ENCODE peak calls at places on chromosomes 7 and 10, in six cellular contexts. One of them, this sample, is unnamed. For H3K4me1, the result is how much of the 10 kb centered on the place peaks cover.

GRCh38 chr10:46299531-46300366 is 13.0 kb downstream of the ANTXRL start:
- DNase-seq in HCT116: no peak
- DNase-seq in neuronal stem cell: no peak
- DNase-seq in IMR-90: no peak
- DNase-seq in fibroblast of lung: no peak
- DNase-seq in H9: peak
- DNase-seq in this sample: peak

GRCh38 chr10:83680470-83680891 is 458.8 kb upstream of the GHITM start:
- DNase-seq in HCT116: no peak
- DNase-seq in neuronal stem cell: no peak
- DNase-seq in IMR-90: no peak
- DNase-seq in fibroblast of lung: no peak
- DNase-seq in H9: no peak
- DNase-seq in this sample: peak

GRCh38 chr7:137667633-137668387 is 179.0 kb downstream of the DGKI start:
- DNase-seq in HCT116: no peak
- DNase-seq in neuronal stem cell: no peak
- DNase-seq in IMR-90: peak
- DNase-seq in fibroblast of lung: peak
- DNase-seq in H9: no peak
- DNase-seq in this sample: no peak

GRCh38 chr7:113122657-113123252 is 4.4 kb upstream of the SMIM30 start:
- DNase-seq in HCT116: no peak
- DNase-seq in neuronal stem cell: no peak
- DNase-seq in IMR-90: no peak
- DNase-seq in fibroblast of lung: no peak
- DNase-seq in H9: no peak
- DNase-seq in this sample: no peak

GRCh38 chr10:108069096-108069495 is 904.6 kb upstream of the SORCS1 start:
- DNase-seq in HCT116: no peak
- DNase-seq in neuronal stem cell: no peak
- DNase-seq in IMR-90: no peak
- DNase-seq in fibroblast of lung: no peak
- DNase-seq in H9: no peak
- DNase-seq in this sample: no peak

GRCh38 chr10:96129387-96130325 is at the start of gene ZNF518A:
- DNase-seq in HCT116: peak
- DNase-seq in neuronal stem cell: peak
- DNase-seq in IMR-90: peak
- DNase-seq in fibroblast of lung: peak
- DNase-seq in H9: peak
- DNase-seq in this sample: peak

GRCh38 chr7:1136841-1137516 is 23.0 kb downstream of the ZFAND2A start:
- DNase-seq in HCT116: no peak
- DNase-seq in neuronal stem cell: no peak
- DNase-seq in IMR-90: no peak
- DNase-seq in fibroblast of lung: no peak
- DNase-seq in H9: peak
- DNase-seq in this sample: peak

GRCh38 chr10:112811741-112812551 is 138.1 kb upstream of the TCF7L2 start:
- DNase-seq in HCT116: peak
- DNase-seq in neuronal stem cell: no peak
- DNase-seq in IMR-90: peak
- DNase-seq in fibroblast of lung: peak
- DNase-seq in H9: peak
- DNase-seq in this sample: no peak

GRCh38 chr7:32019008-32019578 is 51.1 kb downstream of the PDE1C start:
- DNase-seq in HCT116: no peak
- DNase-seq in neuronal stem cell: no peak
- DNase-seq in IMR-90: peak
- DNase-seq in fibroblast of lung: peak
- DNase-seq in H9: no peak
- DNase-seq in this sample: no peak

GRCh38 chr10:69883256-69883655 is 81.5 kb downstream of the COL13A1 start:
- DNase-seq in HCT116: no peak
- DNase-seq in neuronal stem cell: no peak
- DNase-seq in IMR-90: no peak
- DNase-seq in fibroblast of lung: no peak
- DNase-seq in H9: no peak
- DNase-seq in this sample: peak

GRCh38 chr7:158728911-158729645 is 24.5 kb upstream of the NCAPG2 start:
- DNase-seq in HCT116: no peak
- DNase-seq in neuronal stem cell: no peak
- DNase-seq in IMR-90: no peak
- DNase-seq in fibroblast of lung: no peak
- DNase-seq in H9: no peak
- DNase-seq in this sample: no peak

GRCh38 chr10:100879741-100880360 is 32.9 kb upstream of the SLF2 start:
- DNase-seq in HCT116: no peak
- DNase-seq in neuronal stem cell: no peak
- DNase-seq in IMR-90: no peak
- DNase-seq in fibroblast of lung: no peak
- DNase-seq in H9: no peak
- DNase-seq in this sample: no peak

GRCh38 chr10:110392860-110393732 is 88.4 kb upstream of the SMNDC1 start:
- DNase-seq in HCT116: no peak
- DNase-seq in neuronal stem cell: no peak
- DNase-seq in IMR-90: peak
- DNase-seq in fibroblast of lung: peak
- DNase-seq in H9: no peak
- DNase-seq in this sample: no peak

GRCh38 chr7:55065511-55066229 is 46.9 kb downstream of the EGFR start:
- DNase-seq in HCT116: peak
- DNase-seq in neuronal stem cell: no peak
- DNase-seq in IMR-90: peak
- DNase-seq in fibroblast of lung: peak
- DNase-seq in H9: peak
- DNase-seq in this sample: no peak

GRCh38 chr7:127782550-127783266 is 130.7 kb downstream of the SND1 start:
- DNase-seq in HCT116: no peak
- DNase-seq in neuronal stem cell: no peak
- DNase-seq in IMR-90: peak
- DNase-seq in fibroblast of lung: peak
- DNase-seq in H9: no peak
- DNase-seq in this sample: peak

GRCh38 chr7:26202019-26202985 is 757 bp downstream of the CBX3 start:
- DNase-seq in HCT116: no peak
- DNase-seq in neuronal stem cell: no peak
- DNase-seq in IMR-90: no peak
- DNase-seq in fibroblast of lung: peak
- DNase-seq in H9: no peak
- DNase-seq in this sample: peak

GRCh38 chr10:24935504-24936292 is 16.7 kb downstream of the PRTFDC1 start:
- DNase-seq in HCT116: no peak
- DNase-seq in neuronal stem cell: no peak
- DNase-seq in IMR-90: no peak
- DNase-seq in fibroblast of lung: no peak
- DNase-seq in H9: no peak
- DNase-seq in this sample: no peak

GRCh38 chr7:138105216-138105615 is 29.0 kb downstream of the AKR1D1 start:
- DNase-seq in HCT116: no peak
- DNase-seq in neuronal stem cell: no peak
- DNase-seq in IMR-90: no peak
- DNase-seq in fibroblast of lung: no peak
- DNase-seq in H9: peak
- DNase-seq in this sample: no peak

GRCh38 chr10:84743483-84743882 is 415.1 kb downstream of the CCSER2 start:
- DNase-seq in HCT116: peak
- DNase-seq in neuronal stem cell: no peak
- DNase-seq in IMR-90: no peak
- DNase-seq in fibroblast of lung: no peak
- DNase-seq in H9: no peak
- DNase-seq in this sample: peak

GRCh38 chr7:118104812-118105441 is 79.0 kb upstream of the LSM8 start:
- DNase-seq in HCT116: peak
- DNase-seq in neuronal stem cell: no peak
- DNase-seq in IMR-90: peak
- DNase-seq in fibroblast of lung: peak
- DNase-seq in H9: no peak
- DNase-seq in this sample: peak

GRCh38 chr7:23098460-23098859 is 7.1 kb upstream of the KLHL7 start:
- DNase-seq in HCT116: no peak
- DNase-seq in neuronal stem cell: no peak
- DNase-seq in IMR-90: no peak
- DNase-seq in fibroblast of lung: no peak
- DNase-seq in H9: no peak
- DNase-seq in this sample: no peak

GRCh38 chr10:1376384-1376945 is 320.3 kb downstream of the WDR37 start:
- DNase-seq in HCT116: no peak
- DNase-seq in neuronal stem cell: no peak
- DNase-seq in IMR-90: no peak
- DNase-seq in fibroblast of lung: no peak
- DNase-seq in H9: no peak
- DNase-seq in this sample: no peak

GRCh38 chr7:151687523-151688235 is 168.0 kb upstream of the RHEB start:
- DNase-seq in HCT116: peak
- DNase-seq in neuronal stem cell: peak
- DNase-seq in IMR-90: peak
- DNase-seq in fibroblast of lung: peak
- DNase-seq in H9: peak
- DNase-seq in this sample: no peak

GRCh38 chr7:74026406-74027123 is 1.4 kb upstream of the ELN start:
- DNase-seq in HCT116: peak
- DNase-seq in neuronal stem cell: peak
- DNase-seq in IMR-90: peak
- DNase-seq in fibroblast of lung: peak
- DNase-seq in H9: peak
- DNase-seq in this sample: peak

GRCh38 chr7:94923412-94923811 is 16.0 kb downstream of the PPP1R9A start:
- DNase-seq in HCT116: no peak
- DNase-seq in neuronal stem cell: no peak
- DNase-seq in IMR-90: no peak
- DNase-seq in fibroblast of lung: no peak
- DNase-seq in H9: no peak
- DNase-seq in this sample: peak

GRCh38 chr7:121204537-121204936 is 124.3 kb upstream of the WNT16 start:
- DNase-seq in HCT116: no peak
- DNase-seq in neuronal stem cell: no peak
- DNase-seq in IMR-90: peak
- DNase-seq in fibroblast of lung: no peak
- DNase-seq in H9: no peak
- DNase-seq in this sample: no peak

GRCh38 chr7:107628461-107629064 is 32.1 kb upstream of the SLC26A4 start:
- DNase-seq in HCT116: no peak
- DNase-seq in neuronal stem cell: no peak
- DNase-seq in IMR-90: no peak
- DNase-seq in fibroblast of lung: no peak
- DNase-seq in H9: no peak
- DNase-seq in this sample: no peak

GRCh38 chr10:113161061-113161460 is 211.0 kb downstream of the TCF7L2 start:
- DNase-seq in HCT116: no peak
- DNase-seq in neuronal stem cell: no peak
- DNase-seq in IMR-90: no peak
- DNase-seq in fibroblast of lung: peak
- DNase-seq in H9: no peak
- DNase-seq in this sample: no peak

GRCh38 chr7:29937132-29937531 is 52.5 kb downstream of the SCRN1 start:
- DNase-seq in HCT116: no peak
- DNase-seq in neuronal stem cell: no peak
- DNase-seq in IMR-90: no peak
- DNase-seq in fibroblast of lung: no peak
- DNase-seq in H9: no peak
- DNase-seq in this sample: no peak

GRCh38 chr10:102342958-102343357 is 52.5 kb upstream of the NFKB2 start:
- DNase-seq in HCT116: no peak
- DNase-seq in neuronal stem cell: no peak
- DNase-seq in IMR-90: peak
- DNase-seq in fibroblast of lung: peak
- DNase-seq in H9: no peak
- DNase-seq in this sample: no peak
- H3K4me2 ChIP-seq in HCT116: no peak
- H3K4me2 ChIP-seq in neuronal stem cell: no peak
- H3K4me2 ChIP-seq in IMR-90: peak
- H3K4me2 ChIP-seq in fibroblast of lung: no peak
- H3K4me2 ChIP-seq in H9: no peak
- H3K4me2 ChIP-seq in this sample: no peak

DNA sequence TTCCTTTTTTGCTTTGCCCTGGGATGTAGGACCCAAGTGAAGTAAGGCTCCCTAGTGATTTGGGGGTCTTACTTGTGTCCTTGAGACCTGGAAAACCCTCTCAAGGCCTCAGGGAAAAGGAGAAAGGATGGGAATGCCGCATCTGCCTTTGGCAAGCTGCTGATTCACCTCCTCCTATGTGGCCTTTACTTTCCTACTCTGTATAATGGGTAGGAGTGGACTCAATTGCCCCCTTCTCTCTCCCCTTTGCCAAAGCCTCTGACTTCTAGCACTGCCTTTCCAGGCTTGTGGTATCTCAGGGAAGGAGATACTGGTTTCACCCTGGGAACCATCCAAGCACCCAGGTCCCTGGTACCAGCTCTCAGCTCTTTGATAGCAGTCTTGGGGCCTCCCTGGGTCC is 35.4 kb downstream of the UNC5B start:
- DNase-seq in HCT116: no peak
- DNase-seq in neuronal stem cell: no peak
- DNase-seq in IMR-90: no peak
- DNase-seq in fibroblast of lung: no peak
- DNase-seq in H9: no peak
- DNase-seq in this sample: no peak
- H3K4me1 ChIP-seq in HCT116: half or more
- H3K4me1 ChIP-seq in neuronal stem cell: under half
- H3K4me1 ChIP-seq in IMR-90: under half
- H3K4me1 ChIP-seq in fibroblast of lung: under half
- H3K4me1 ChIP-seq in H9: under half
- H3K4me1 ChIP-seq in this sample: under half

GRCh38 chr7:37690206-37690605 is 6.6 kb downstream of the GPR141 start:
- DNase-seq in HCT116: no peak
- DNase-seq in neuronal stem cell: no peak
- DNase-seq in IMR-90: no peak
- DNase-seq in fibroblast of lung: no peak
- DNase-seq in H9: no peak
- DNase-seq in this sample: no peak
- H3K4me2 ChIP-seq in HCT116: no peak
- H3K4me2 ChIP-seq in neuronal stem cell: no peak
- H3K4me2 ChIP-seq in IMR-90: no peak
- H3K4me2 ChIP-seq in fibroblast of lung: no peak
- H3K4me2 ChIP-seq in H9: no peak
- H3K4me2 ChIP-seq in this sample: no peak

GRCh38 chr10:93464826-93465388 is 17.2 kb downstream of the MYOF start:
- DNase-seq in HCT116: no peak
- DNase-seq in neuronal stem cell: no peak
- DNase-seq in IMR-90: no peak
- DNase-seq in fibroblast of lung: peak
- DNase-seq in H9: no peak
- DNase-seq in this sample: no peak
- H3K4me1 ChIP-seq in HCT116: half or more
- H3K4me1 ChIP-seq in neuronal stem cell: under half
- H3K4me1 ChIP-seq in IMR-90: half or more
- H3K4me1 ChIP-seq in fibroblast of lung: half or more
- H3K4me1 ChIP-seq in H9: under half
- H3K4me1 ChIP-seq in this sample: under half

GRCh38 chr10:119480667-119481066 is 61.9 kb downstream of the RGS10 start:
- DNase-seq in HCT116: no peak
- DNase-seq in neuronal stem cell: no peak
- DNase-seq in IMR-90: no peak
- DNase-seq in fibroblast of lung: no peak
- DNase-seq in H9: no peak
- DNase-seq in this sample: no peak
- H3K4me2 ChIP-seq in HCT116: no peak
- H3K4me2 ChIP-seq in neuronal stem cell: no peak
- H3K4me2 ChIP-seq in IMR-90: no peak
- H3K4me2 ChIP-seq in fibroblast of lung: no peak
- H3K4me2 ChIP-seq in H9: no peak
- H3K4me2 ChIP-seq in this sample: no peak